ENCODE peak calls at places on chromosome 4, in ten cellular contexts. Y is mammary epithelial cell; M is A549; A is T-cell; L is H4; G is stimulated activated CD4-positive, alpha-beta T cell treated with anti-CD3 and anti-CD28 coated beads, Interleukin-1b, Interleukin-23, amount 100 ng/mL, for 1 hour; J is amniotic stem cell; P is cardiac septum; Q is activated CD4-positive, alpha-beta T cell treated with anti-CD3 and anti-CD28 coated beads, Interleukin-2, amount 10 ng/mL, durations not matched to agents 7 days and 5 days; D is body of pancreas. K is an unnamed sample.

GRCh38 chr4:73609688-73610087 is 10.5 kb downstream of the RASSF6 start:
- DNase-seq in Y (peak; percentile 44), M (peak; percentile 26), A (no peak), L (peak; percentile 72), G (no peak), J (no peak), P (no peak), Q (no peak), D (no peak), K (no peak)

GRCh38 chr4:10278071-10278470 is 161.5 kb upstream of the WDR1 start:
- DNase-seq in Y (no peak), M (no peak), A (no peak), L (no peak), G (no peak), J (no peak), P (no peak), Q (no peak), D (no peak), K (no peak)

GRCh38 chr4:59518005-59518823 is 1681.9 kb upstream of the ADGRL3 start:
- DNase-seq in Y (no peak), M (no peak), A (no peak), L (no peak), G (no peak), J (no peak), P (no peak), Q (no peak), D (no peak), K (no peak)

GRCh38 chr4:88610771-88611170 is 18.5 kb downstream of the HERC3 start:
- DNase-seq in Y (no peak), M (no peak), A (no peak), L (no peak), G (no peak), J (no peak), P (no peak), Q (no peak), D (peak; percentile 41), K (no peak)

GRCh38 chr4:68463796-68464195 is 16.5 kb downstream of the TMPRSS11E start:
- DNase-seq in Y (peak; percentile 84), M (peak; percentile 9), A (no peak), L (no peak), G (no peak), J (no peak), P (no peak), Q (no peak), D (no peak), K (no peak)

GRCh38 chr4:83150563-83151330 is 36.2 kb upstream of the PLAC8 start:
- DNase-seq in Y (peak; percentile 53), M (no peak), A (no peak), L (peak; percentile 15), G (no peak), J (no peak), P (no peak), Q (no peak), D (no peak), K (no peak)

GRCh38 chr4:60683953-60684352 is 516.2 kb upstream of the ADGRL3 start:
- DNase-seq in Y (peak; percentile 12), M (no peak), A (no peak), L (no peak), G (no peak), J (peak; percentile 81), P (no peak), Q (no peak), D (no peak), K (no peak)

GRCh38 chr4:924107-925096 is 7.7 kb downstream of the GAK start:
- DNase-seq in Y (peak; percentile 59), M (no peak), A (peak; percentile 20), L (no peak), G (no peak), J (no peak), P (peak; percentile 35), Q (no peak), D (no peak), K (no peak)

GRCh38 chr4:22338806-22339205 is 177.1 kb downstream of the ADGRA3 start:
- DNase-seq in Y (no peak), M (no peak), A (no peak), L (no peak), G (no peak), J (no peak), P (no peak), Q (no peak), D (no peak), K (no peak)

GRCh38 chr4:177403746-177404145 is 38.5 kb downstream of the AGA start:
- DNase-seq in Y (no peak), M (no peak), A (no peak), L (no peak), G (no peak), J (no peak), P (no peak), Q (no peak), D (peak; percentile 7), K (no peak)

GRCh38 chr4:21013501-21013900 is 313.2 kb downstream of the PACRGL start:
- DNase-seq in Y (peak; percentile 49), M (no peak), A (no peak), L (no peak), G (no peak), J (no peak), P (no peak), Q (no peak), D (no peak), K (no peak)

GRCh38 chr4:2862528-2862927 is 18.9 kb downstream of the ADD1 start:
- DNase-seq in Y (peak; percentile 7), M (peak; percentile 4), A (no peak), L (no peak), G (no peak), J (no peak), P (no peak), Q (no peak), D (no peak), K (peak; percentile 33)

GRCh38 chr4:148253748-148254147 is 188.5 kb downstream of the NR3C2 start:
- DNase-seq in Y (no peak), M (no peak), A (no peak), L (no peak), G (no peak), J (no peak), P (no peak), Q (no peak), D (no peak), K (no peak)

GRCh38 chr4:109873791-109874514 is 26.0 kb downstream of the LRIT3 start:
- DNase-seq in Y (peak; percentile 6), M (no peak), A (no peak), L (peak; percentile 14), G (no peak), J (no peak), P (no peak), Q (no peak), D (peak; percentile 34), K (no peak)

GRCh38 chr4:98638661-98639060 is 19.8 kb downstream of the TSPAN5 start:
- DNase-seq in Y (no peak), M (no peak), A (no peak), L (no peak), G (no peak), J (no peak), P (no peak), Q (no peak), D (no peak), K (no peak)

GRCh38 chr4:154577324-154577723 is 13.2 kb downstream of the FGA start:
- DNase-seq in Y (no peak), M (peak; percentile 65), A (no peak), L (no peak), G (no peak), J (no peak), P (no peak), Q (no peak), D (no peak), K (peak; percentile 34)

GRCh38 chr4:101790521-101791188 is at the start of gene BANK1:
- DNase-seq in Y (peak; percentile 9), M (peak; percentile 61), A (peak; percentile 21), L (no peak), G (no peak), J (no peak), P (peak; percentile 81), Q (peak; percentile 37), D (peak; percentile 47), K (peak; percentile 84)

GRCh38 chr4:140635606-140636005 is 66.8 kb upstream of the UCP1 start:
- DNase-seq in Y (peak; percentile 28), M (peak; percentile 14), A (no peak), L (no peak), G (no peak), J (no peak), P (no peak), Q (no peak), D (peak; percentile 64), K (peak; percentile 88)

GRCh38 chr4:109067509-109068205 is 234.8 kb downstream of the COL25A1 start:
- DNase-seq in Y (no peak), M (no peak), A (no peak), L (no peak), G (no peak), J (no peak), P (no peak), Q (no peak), D (peak; percentile 32), K (no peak)

GRCh38 chr4:6875431-6875831 is 34.2 kb upstream of the TBC1D14 start:
- DNase-seq in Y (no peak), M (no peak), A (no peak), L (no peak), G (no peak), J (no peak), P (no peak), Q (no peak), D (peak; percentile 73), K (no peak)

GRCh38 chr4:815464-816146 is 10.3 kb downstream of the CPLX1 start:
- DNase-seq in Y (no peak), M (no peak), A (no peak), L (no peak), G (no peak), J (no peak), P (no peak), Q (no peak), D (no peak), K (peak; percentile 14)

GRCh38 chr4:40736910-40737309 is 12.8 kb upstream of the NSUN7 start:
- DNase-seq in Y (peak; percentile 31), M (peak; percentile 42), A (no peak), L (peak; percentile 51), G (no peak), J (peak; percentile 7), P (no peak), Q (peak; percentile 15), D (no peak), K (no peak)

GRCh38 chr4:98687876-98688275 is 29.5 kb upstream of the TSPAN5 start:
- DNase-seq in Y (no peak), M (no peak), A (no peak), L (no peak), G (no peak), J (no peak), P (no peak), Q (no peak), D (no peak), K (no peak)

GRCh38 chr4:118760493-118760892 is 75.3 kb downstream of the METTL14 start:
- DNase-seq in Y (no peak), M (no peak), A (no peak), L (no peak), G (no peak), J (no peak), P (no peak), Q (no peak), D (no peak), K (no peak)

GRCh38 chr4:110163327-110164070 is 34.9 kb downstream of the ELOVL6 start:
- DNase-seq in Y (peak; percentile 44), M (peak; percentile 42), A (no peak), L (no peak), G (no peak), J (peak; percentile 12), P (no peak), Q (no peak), D (no peak), K (no peak)

GRCh38 chr4:157076578-157076947 is 613 bp downstream of the GLRB start:
- DNase-seq in Y (no peak), M (no peak), A (no peak), L (no peak), G (no peak), J (no peak), P (no peak), Q (no peak), D (peak; percentile 45), K (no peak)

GRCh38 chr4:52657630-52658501 is 1.2 kb downstream of the USP46 start:
- DNase-seq in Y (peak; percentile 24), M (peak; percentile 9), A (no peak), L (peak; percentile 49), G (no peak), J (no peak), P (no peak), Q (no peak), D (peak; percentile 13), K (no peak)

GRCh38 chr4:80878218-80878617 is 152.3 kb upstream of the BMP3 start:
- DNase-seq in Y (no peak), M (no peak), A (no peak), L (no peak), G (no peak), J (no peak), P (no peak), Q (no peak), D (no peak), K (no peak)

K was measured in Caco-2.